ENCODE peak calls at places on chromosomes 3 and 15, in seven cellular contexts. One of them, this sample, is unnamed.

GRCh38 chr15:43390723-43391122 is 19.8 kb downstream of the TUBGCP4 start:
- DNase-seq in CD8-positive, alpha-beta T cell: no peak
- DNase-seq in body of pancreas: no peak
- DNase-seq in AG04450: no peak
- DNase-seq in psoas muscle: no peak
- DNase-seq in heart left ventricle: no peak
- DNase-seq in AG10803: peak; percentile 21
- DNase-seq in this sample: peak; percentile 16

GRCh38 chr3:129556890-129557736 is 14.1 kb downstream of the H1-8 start:
- DNase-seq in CD8-positive, alpha-beta T cell: no peak
- DNase-seq in body of pancreas: no peak
- DNase-seq in AG04450: no peak
- DNase-seq in psoas muscle: peak; percentile 75
- DNase-seq in heart left ventricle: peak; percentile 66
- DNase-seq in AG10803: peak; percentile 86
- DNase-seq in this sample: no peak

GRCh38 chr3:10353160-10353559 is 32.2 kb upstream of the SEC13 start:
- DNase-seq in CD8-positive, alpha-beta T cell: no peak
- DNase-seq in body of pancreas: no peak
- DNase-seq in AG04450: no peak
- DNase-seq in psoas muscle: peak; percentile 29
- DNase-seq in heart left ventricle: no peak
- DNase-seq in AG10803: no peak
- DNase-seq in this sample: no peak

GRCh38 chr3:115040673-115041286 is 106.3 kb downstream of the ZBTB20 start:
- DNase-seq in CD8-positive, alpha-beta T cell: peak; percentile 36
- DNase-seq in body of pancreas: peak; percentile 53
- DNase-seq in AG04450: peak; percentile 4
- DNase-seq in psoas muscle: no peak
- DNase-seq in heart left ventricle: no peak
- DNase-seq in AG10803: peak; percentile 56
- DNase-seq in this sample: no peak

GRCh38 chr3:15535757-15536156 is 14.3 kb upstream of the COLQ start:
- DNase-seq in CD8-positive, alpha-beta T cell: peak; percentile 36
- DNase-seq in body of pancreas: no peak
- DNase-seq in AG04450: no peak
- DNase-seq in psoas muscle: no peak
- DNase-seq in heart left ventricle: no peak
- DNase-seq in AG10803: no peak
- DNase-seq in this sample: no peak

GRCh38 chr3:173109143-173109542 is 31.9 kb downstream of the SPATA16 start:
- DNase-seq in CD8-positive, alpha-beta T cell: no peak
- DNase-seq in body of pancreas: no peak
- DNase-seq in AG04450: no peak
- DNase-seq in psoas muscle: no peak
- DNase-seq in heart left ventricle: no peak
- DNase-seq in AG10803: no peak
- DNase-seq in this sample: no peak

GRCh38 chr3:154758109-154758868 is 321.8 kb upstream of the MME start:
- DNase-seq in CD8-positive, alpha-beta T cell: no peak
- DNase-seq in body of pancreas: no peak
- DNase-seq in AG04450: no peak
- DNase-seq in psoas muscle: no peak
- DNase-seq in heart left ventricle: no peak
- DNase-seq in AG10803: peak; percentile 62
- DNase-seq in this sample: peak; percentile 7

GRCh38 chr3:59326246-59327024 is 276.6 kb upstream of the CFAP20DC start:
- DNase-seq in CD8-positive, alpha-beta T cell: no peak
- DNase-seq in body of pancreas: no peak
- DNase-seq in AG04450: no peak
- DNase-seq in psoas muscle: no peak
- DNase-seq in heart left ventricle: no peak
- DNase-seq in AG10803: peak; percentile 21
- DNase-seq in this sample: no peak

GRCh38 chr15:48569591-48570302 is 75.8 kb downstream of the FBN1 start:
- DNase-seq in CD8-positive, alpha-beta T cell: no peak
- DNase-seq in body of pancreas: no peak
- DNase-seq in AG04450: no peak
- DNase-seq in psoas muscle: no peak
- DNase-seq in heart left ventricle: no peak
- DNase-seq in AG10803: no peak
- DNase-seq in this sample: no peak

GRCh38 chr3:64300790-64301423 is 75.6 kb upstream of the PRICKLE2 start:
- DNase-seq in CD8-positive, alpha-beta T cell: no peak
- DNase-seq in body of pancreas: no peak
- DNase-seq in AG04450: no peak
- DNase-seq in psoas muscle: no peak
- DNase-seq in heart left ventricle: no peak
- DNase-seq in AG10803: peak; percentile 97
- DNase-seq in this sample: no peak

GRCh38 chr15:96171271-96171739 is 159.2 kb upstream of the NR2F2 start:
- DNase-seq in CD8-positive, alpha-beta T cell: no peak
- DNase-seq in body of pancreas: peak; percentile 23
- DNase-seq in AG04450: no peak
- DNase-seq in psoas muscle: no peak
- DNase-seq in heart left ventricle: no peak
- DNase-seq in AG10803: no peak
- DNase-seq in this sample: peak; percentile 82

GRCh38 chr3:49793486-49794085 is 6.1 kb downstream of the CDHR4 start:
- DNase-seq in CD8-positive, alpha-beta T cell: no peak
- DNase-seq in body of pancreas: no peak
- DNase-seq in AG04450: no peak
- DNase-seq in psoas muscle: no peak
- DNase-seq in heart left ventricle: no peak
- DNase-seq in AG10803: no peak
- DNase-seq in this sample: no peak

GRCh38 chr15:62301993-62302665 is 137.0 kb upstream of the C2CD4B start:
- DNase-seq in CD8-positive, alpha-beta T cell: no peak
- DNase-seq in body of pancreas: peak; percentile 63
- DNase-seq in AG04450: no peak
- DNase-seq in psoas muscle: no peak
- DNase-seq in heart left ventricle: no peak
- DNase-seq in AG10803: peak; percentile 61
- DNase-seq in this sample: no peak

GRCh38 chr3:170532573-170532972 is 53.3 kb downstream of the SLC7A14 start:
- DNase-seq in CD8-positive, alpha-beta T cell: no peak
- DNase-seq in body of pancreas: no peak
- DNase-seq in AG04450: no peak
- DNase-seq in psoas muscle: no peak
- DNase-seq in heart left ventricle: no peak
- DNase-seq in AG10803: no peak
- DNase-seq in this sample: no peak

GRCh38 chr3:10137178-10137577 is 4.4 kb upstream of the VHL start:
- DNase-seq in CD8-positive, alpha-beta T cell: no peak
- DNase-seq in body of pancreas: no peak
- DNase-seq in AG04450: no peak
- DNase-seq in psoas muscle: no peak
- DNase-seq in heart left ventricle: no peak
- DNase-seq in AG10803: no peak
- DNase-seq in this sample: no peak

GRCh38 chr15:68353418-68354145 is 76.0 kb downstream of the FEM1B start:
- DNase-seq in CD8-positive, alpha-beta T cell: no peak
- DNase-seq in body of pancreas: no peak
- DNase-seq in AG04450: no peak
- DNase-seq in psoas muscle: no peak
- DNase-seq in heart left ventricle: peak; percentile 48
- DNase-seq in AG10803: no peak
- DNase-seq in this sample: no peak

GRCh38 chr15:82650046-82650670 is 3.0 kb upstream of the CPEB1 start:
- DNase-seq in CD8-positive, alpha-beta T cell: no peak
- DNase-seq in body of pancreas: no peak
- DNase-seq in AG04450: no peak
- DNase-seq in psoas muscle: no peak
- DNase-seq in heart left ventricle: no peak
- DNase-seq in AG10803: no peak
- DNase-seq in this sample: no peak

GRCh38 chr3:106745344-106746168 is 631.7 kb upstream of the CCDC54 start:
- DNase-seq in CD8-positive, alpha-beta T cell: no peak
- DNase-seq in body of pancreas: no peak
- DNase-seq in AG04450: peak; percentile 3
- DNase-seq in psoas muscle: no peak
- DNase-seq in heart left ventricle: no peak
- DNase-seq in AG10803: peak; percentile 88
- DNase-seq in this sample: no peak

GRCh38 chr15:52789008-52789600 is 1.0 kb downstream of the ONECUT1 start:
- DNase-seq in CD8-positive, alpha-beta T cell: no peak
- DNase-seq in body of pancreas: no peak
- DNase-seq in AG04450: no peak
- DNase-seq in psoas muscle: no peak
- DNase-seq in heart left ventricle: no peak
- DNase-seq in AG10803: no peak
- DNase-seq in this sample: no peak

GRCh38 chr3:44184319-44184953 is 57.2 kb upstream of the TOPAZ1 start:
- DNase-seq in CD8-positive, alpha-beta T cell: no peak
- DNase-seq in body of pancreas: no peak
- DNase-seq in AG04450: no peak
- DNase-seq in psoas muscle: no peak
- DNase-seq in heart left ventricle: no peak
- DNase-seq in AG10803: no peak
- DNase-seq in this sample: no peak
- TF ChIP-seq CTCF in CD8-positive, alpha-beta T cell: no peak
- TF ChIP-seq CTCF in body of pancreas: no peak
- TF ChIP-seq CTCF in AG04450: no peak
- TF ChIP-seq CTCF in psoas muscle: no peak
- TF ChIP-seq CTCF in heart left ventricle: no peak
- TF ChIP-seq CTCF in AG10803: no peak
- TF ChIP-seq CTCF in this sample: no peak

GRCh38 chr15:24857777-24858176 is 97.0 kb upstream of the SNRPN start:
- DNase-seq in CD8-positive, alpha-beta T cell: no peak
- DNase-seq in body of pancreas: no peak
- DNase-seq in AG04450: no peak
- DNase-seq in psoas muscle: no peak
- DNase-seq in heart left ventricle: no peak
- DNase-seq in AG10803: no peak
- DNase-seq in this sample: no peak
- H3K4me3 ChIP-seq in CD8-positive, alpha-beta T cell: no peak overlapping the region
- H3K4me3 ChIP-seq in body of pancreas: no peak overlapping the region
- H3K4me3 ChIP-seq in AG04450: peak overlapping the region; percentile 46
- H3K4me3 ChIP-seq in psoas muscle: no peak overlapping the region
- H3K4me3 ChIP-seq in heart left ventricle: no peak overlapping the region
- H3K4me3 ChIP-seq in AG10803: no peak overlapping the region
- H3K4me3 ChIP-seq in this sample: no peak overlapping the region

GRCh38 chr3:123534264-123534663 is 50.6 kb downstream of the HACD2 start:
- DNase-seq in CD8-positive, alpha-beta T cell: no peak
- DNase-seq in body of pancreas: no peak
- DNase-seq in AG04450: no peak
- DNase-seq in psoas muscle: no peak
- DNase-seq in heart left ventricle: no peak
- DNase-seq in AG10803: no peak
- DNase-seq in this sample: no peak

GRCh38 chr3:123540285-123540684 is 44.6 kb downstream of the HACD2 start:
- DNase-seq in CD8-positive, alpha-beta T cell: no peak
- DNase-seq in body of pancreas: no peak
- DNase-seq in AG04450: no peak
- DNase-seq in psoas muscle: no peak
- DNase-seq in heart left ventricle: no peak
- DNase-seq in AG10803: no peak
- DNase-seq in this sample: no peak

GRCh38 chr3:123533554-123534159 is 51.2 kb downstream of the HACD2 start:
- DNase-seq in CD8-positive, alpha-beta T cell: no peak
- DNase-seq in body of pancreas: no peak
- DNase-seq in AG04450: no peak
- DNase-seq in psoas muscle: no peak
- DNase-seq in heart left ventricle: no peak
- DNase-seq in AG10803: no peak
- DNase-seq in this sample: no peak

GRCh38 chr3:123535580-123535979 is 49.3 kb downstream of the HACD2 start:
- DNase-seq in CD8-positive, alpha-beta T cell: no peak
- DNase-seq in body of pancreas: no peak
- DNase-seq in AG04450: no peak
- DNase-seq in psoas muscle: no peak
- DNase-seq in heart left ventricle: no peak
- DNase-seq in AG10803: peak; percentile 73
- DNase-seq in this sample: peak; percentile 10

DNA sequence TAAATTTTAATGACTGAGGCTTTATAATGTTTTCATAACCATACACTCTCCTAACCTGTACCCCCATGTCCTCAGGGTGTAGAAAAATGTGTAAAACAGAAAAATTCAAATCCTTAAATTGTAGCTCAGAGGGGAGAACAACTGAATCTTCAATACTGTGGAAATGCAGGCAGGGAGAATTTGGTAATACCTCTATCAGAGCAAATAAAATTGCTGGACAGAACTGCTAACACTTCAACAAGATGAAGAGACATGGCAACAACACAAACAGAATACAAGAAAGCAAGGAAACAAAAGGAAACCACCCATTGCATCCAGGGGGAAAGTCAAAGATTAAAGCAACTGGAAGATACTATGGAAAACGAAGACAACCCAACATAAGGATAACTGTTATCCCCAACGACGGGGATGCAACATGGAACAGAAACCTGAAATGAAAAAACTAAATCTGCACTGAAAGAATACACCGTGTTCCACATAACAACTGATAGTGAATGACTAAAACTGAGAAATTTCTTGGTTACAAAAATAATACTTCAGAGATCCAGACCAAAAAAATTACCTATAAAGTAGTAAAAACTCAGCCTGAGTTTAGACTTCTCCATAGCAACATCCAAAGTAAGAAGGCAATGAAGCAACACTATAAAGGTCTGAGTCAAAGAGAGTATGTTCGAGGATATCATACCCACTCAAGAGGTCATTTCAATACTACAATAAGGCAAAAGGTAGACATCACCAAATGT is 48.5 kb downstream of the HACD2 start:
- DNase-seq in CD8-positive, alpha-beta T cell: no peak
- DNase-seq in body of pancreas: no peak
- DNase-seq in AG04450: no peak
- DNase-seq in psoas muscle: no peak
- DNase-seq in heart left ventricle: no peak
- DNase-seq in AG10803: no peak
- DNase-seq in this sample: no peak
- TF ChIP-seq CTCF in CD8-positive, alpha-beta T cell: no peak
- TF ChIP-seq CTCF in body of pancreas: no peak
- TF ChIP-seq CTCF in AG04450: no peak
- TF ChIP-seq CTCF in psoas muscle: no peak
- TF ChIP-seq CTCF in heart left ventricle: no peak
- TF ChIP-seq CTCF in AG10803: no peak
- TF ChIP-seq CTCF in this sample: no peak

GRCh38 chr3:48738926-48739616 is 22.1 kb upstream of the IP6K2 start:
- DNase-seq in CD8-positive, alpha-beta T cell: no peak
- DNase-seq in body of pancreas: no peak
- DNase-seq in AG04450: no peak
- DNase-seq in psoas muscle: peak; percentile 60
- DNase-seq in heart left ventricle: peak; percentile 72
- DNase-seq in AG10803: no peak
- DNase-seq in this sample: no peak

GRCh38 chr3:48743773-48744172 is 26.8 kb upstream of the IP6K2 start:
- DNase-seq in CD8-positive, alpha-beta T cell: no peak
- DNase-seq in body of pancreas: no peak
- DNase-seq in AG04450: no peak
- DNase-seq in psoas muscle: no peak
- DNase-seq in heart left ventricle: no peak
- DNase-seq in AG10803: no peak
- DNase-seq in this sample: no peak

GRCh38 chr3:48738144-48738536 is 21.1 kb upstream of the IP6K2 start:
- DNase-seq in CD8-positive, alpha-beta T cell: no peak
- DNase-seq in body of pancreas: no peak
- DNase-seq in AG04450: no peak
- DNase-seq in psoas muscle: no peak
- DNase-seq in heart left ventricle: no peak
- DNase-seq in AG10803: no peak
- DNase-seq in this sample: no peak

GRCh38 chr3:48739955-48740823 is 23.2 kb upstream of the IP6K2 start:
- DNase-seq in CD8-positive, alpha-beta T cell: peak; percentile 55
- DNase-seq in body of pancreas: peak; percentile 88
- DNase-seq in AG04450: no peak
- DNase-seq in psoas muscle: peak; percentile 96
- DNase-seq in heart left ventricle: peak; percentile 97
- DNase-seq in AG10803: peak; percentile 73
- DNase-seq in this sample: no peak

GRCh38 chr3:48739617-48739954 is 22.6 kb upstream of the IP6K2 start:
- DNase-seq in CD8-positive, alpha-beta T cell: no peak
- DNase-seq in body of pancreas: no peak
- DNase-seq in AG04450: no peak
- DNase-seq in psoas muscle: no peak
- DNase-seq in heart left ventricle: no peak
- DNase-seq in AG10803: no peak
- DNase-seq in this sample: no peak
- H3K4me3 ChIP-seq in CD8-positive, alpha-beta T cell: no peak overlapping the region
- H3K4me3 ChIP-seq in body of pancreas: no peak overlapping the region
- H3K4me3 ChIP-seq in AG04450: no peak overlapping the region
- H3K4me3 ChIP-seq in psoas muscle: peak overlapping the region; percentile 19
- H3K4me3 ChIP-seq in heart left ventricle: no peak overlapping the region
- H3K4me3 ChIP-seq in AG10803: no peak overlapping the region
- H3K4me3 ChIP-seq in this sample: peak overlapping the region; percentile 13